ENCODE peak calls at places on chromosomes 5 and 9, in ten cellular contexts. S is foreskin keratinocyte, H is tibial nerve, M is upper lobe of left lung, W is lung, D is spleen, G is left ventricle myocardium inferior, O is right atrium auricular region, B is endodermal cell, A is AG04450. T is an unnamed sample.
A peak's percentile ranks its signal among the peaks of the same experiment; 100 is the strongest.

GRCh38 chr9:84669293-84670105 is at the start of gene NTRK2:
- DNase-seq in S (peak; percentile 59), H (peak; percentile 35), M (no peak), W (no peak), D (peak; percentile 75), G (peak; percentile 36), O (no peak), B (peak; percentile 82), A (no peak), T (no peak)

GRCh38 chr9:100131875-100132430 is 32.9 kb downstream of the INVS start:
- DNase-seq in S (no peak), H (no peak), M (no peak), W (no peak), D (no peak), G (no peak), O (no peak), B (no peak), A (no peak), T (no peak)

GRCh38 chr5:7754997-7755596 is 95.8 kb downstream of the CFAP90 start:
- DNase-seq in S (peak; percentile 17), H (no peak), M (peak; percentile 74), W (peak; percentile 52), D (no peak), G (no peak), O (no peak), B (peak; percentile 93), A (no peak), T (no peak)

GRCh38 chr9:97406620-97407177 is 5.2 kb upstream of the TDRD7 start:
- DNase-seq in S (no peak), H (no peak), M (no peak), W (no peak), D (no peak), G (no peak), O (no peak), B (no peak), A (no peak), T (no peak)

GRCh38 chr9:123834218-123834906 is 95.6 kb downstream of the DENND1A start:
- DNase-seq in S (no peak), H (no peak), M (no peak), W (no peak), D (no peak), G (no peak), O (no peak), B (no peak), A (no peak), T (no peak)

GRCh38 chr9:19199012-19199411 is 31.5 kb upstream of the DENND4C start:
- DNase-seq in S (no peak), H (no peak), M (no peak), W (no peak), D (no peak), G (no peak), O (no peak), B (no peak), A (no peak), T (no peak)

GRCh38 chr5:69078921-69079537 is 14.8 kb upstream of the SLC30A5 start:
- DNase-seq in S (peak; percentile 36), H (no peak), M (no peak), W (no peak), D (no peak), G (no peak), O (no peak), B (no peak), A (no peak), T (no peak)

GRCh38 chr9:112283854-112284253 is 49.6 kb downstream of the PTBP3 start:
- DNase-seq in S (no peak), H (no peak), M (no peak), W (no peak), D (no peak), G (no peak), O (no peak), B (no peak), A (no peak), T (no peak)

GRCh38 chr5:148687871-148688270 is 33.5 kb upstream of the HTR4 start:
- DNase-seq in S (no peak), H (no peak), M (no peak), W (no peak), D (no peak), G (no peak), O (no peak), B (no peak), A (no peak), T (no peak)

GRCh38 chr5:148688787-148689186 is 34.5 kb upstream of the HTR4 start:
- DNase-seq in S (no peak), H (no peak), M (no peak), W (no peak), D (no peak), G (no peak), O (no peak), B (no peak), A (no peak), T (no peak)

GRCh38 chr5:148684528-148684927 is 30.2 kb upstream of the HTR4 start:
- DNase-seq in S (peak; percentile 57), H (no peak), M (no peak), W (no peak), D (no peak), G (no peak), O (no peak), B (no peak), A (no peak), T (no peak)

GRCh38 chr5:148685520-148686134 is 31.3 kb upstream of the HTR4 start:
- DNase-seq in S (no peak), H (no peak), M (no peak), W (no peak), D (no peak), G (no peak), O (no peak), B (no peak), A (no peak), T (no peak)

DNA sequence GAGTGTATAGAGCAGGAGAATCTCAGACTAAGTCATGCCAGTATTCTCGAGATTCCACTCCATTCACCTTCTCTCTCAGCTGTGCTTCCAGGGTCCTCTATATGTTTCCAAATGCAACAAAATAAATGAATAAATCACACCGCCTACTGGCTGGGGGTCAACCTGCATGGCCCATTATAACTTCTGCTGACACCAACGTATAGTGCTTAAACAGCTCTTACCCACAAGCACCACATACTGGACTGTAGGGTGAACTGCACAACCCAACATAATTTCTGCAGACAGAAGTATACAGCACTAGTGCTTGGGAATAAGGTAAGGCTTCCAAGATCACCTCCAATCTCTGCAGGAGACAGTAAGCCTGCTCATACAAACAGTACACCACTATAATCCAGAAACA is 33.1 kb upstream of the HTR4 start:
- DNase-seq in S (peak; percentile 50), H (no peak), M (no peak), W (no peak), D (no peak), G (no peak), O (no peak), B (peak; percentile 81), A (no peak), T (no peak)
- H3K27ac ChIP-seq in S (no peak overlapping the region), H (no peak overlapping the region), M (no peak overlapping the region), W (no peak overlapping the region), D (no peak overlapping the region), G (no peak overlapping the region), O (no peak overlapping the region), B (no peak overlapping the region), A (no peak overlapping the region), T (no peak overlapping the region)

DNA sequence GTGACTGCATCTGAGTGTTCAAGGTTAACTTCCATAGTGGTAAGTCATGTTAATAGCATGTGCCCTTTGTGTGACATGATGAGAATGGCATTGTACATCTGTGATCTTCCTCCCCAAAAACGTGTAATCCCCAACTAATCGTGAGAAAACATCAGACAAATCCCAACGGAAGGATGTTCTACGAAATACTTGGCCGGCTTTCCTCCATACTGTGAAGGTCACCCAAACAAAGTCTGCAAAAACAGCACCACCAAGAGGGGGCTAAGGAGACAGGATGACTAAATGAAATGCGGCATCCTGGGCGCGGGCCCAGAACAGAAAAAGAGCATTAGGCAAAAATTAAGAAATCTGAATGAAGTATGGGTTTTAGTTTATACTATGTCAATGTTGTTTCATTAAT is 81.8 kb downstream of the MED10 start:
- DNase-seq in S (no peak), H (no peak), M (no peak), W (no peak), D (no peak), G (no peak), O (no peak), B (no peak), A (no peak), T (no peak)
- TF ChIP-seq CTCF in S (no peak), H (no peak), M (no peak), W (no peak), D (no peak), G (no peak), O (no peak), B (peak; percentile 24), A (no peak), T (no peak)

GRCh38 chr5:127515693-127516440 is 1.6 kb upstream of the PRRC1 start:
- DNase-seq in S (no peak), H (no peak), M (no peak), W (no peak), D (no peak), G (no peak), O (no peak), B (no peak), A (no peak), T (no peak)

GRCh38 chr5:127519527-127519926 is 2.1 kb downstream of the PRRC1 start:
- DNase-seq in S (no peak), H (no peak), M (no peak), W (no peak), D (no peak), G (no peak), O (no peak), B (no peak), A (no peak), T (no peak)

GRCh38 chr5:127518319-127518621 is 830 bp downstream of the PRRC1 start:
- DNase-seq in S (no peak), H (no peak), M (no peak), W (no peak), D (no peak), G (no peak), O (no peak), B (no peak), A (no peak), T (no peak)

GRCh38 chr5:127517480-127518318 is at the start of gene PRRC1:
- DNase-seq in S (peak; percentile 67), H (peak; percentile 53), M (peak; percentile 86), W (peak; percentile 79), D (peak; percentile 95), G (peak; percentile 81), O (peak; percentile 72), B (peak; percentile 93), A (peak; percentile 38), T (peak; percentile 87)

DNA sequence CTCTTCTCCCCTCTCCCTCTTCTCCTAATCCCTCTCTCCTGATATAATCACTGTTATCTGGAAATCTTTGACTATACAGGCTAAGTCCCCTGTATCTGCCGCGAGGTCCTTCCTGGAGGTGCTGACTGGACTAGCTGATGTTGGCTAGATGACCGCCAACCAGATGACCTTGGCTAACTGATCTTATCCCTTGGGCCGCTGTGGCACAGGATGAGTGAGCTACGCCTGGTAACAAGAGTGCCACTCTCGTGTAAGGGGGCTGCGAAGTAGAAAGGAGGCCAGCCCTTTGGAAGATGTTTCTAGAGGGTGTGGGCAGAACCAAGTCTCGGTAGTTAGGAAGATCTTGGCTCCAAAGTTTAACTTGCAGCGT is 345 bp upstream of the PRRC1 start:
- DNase-seq in S (peak; percentile 29), H (no peak), M (no peak), W (no peak), D (no peak), G (peak; percentile 17), O (no peak), B (no peak), A (no peak), T (no peak)
- H3K27ac ChIP-seq in S (no peak overlapping the region), H (peak overlapping the region; percentile 62), M (peak overlapping the region; percentile 88), W (peak overlapping the region; percentile 58), D (peak overlapping the region; percentile 49), G (peak overlapping the region; percentile 79), O (no peak overlapping the region), B (no peak overlapping the region), A (peak overlapping the region; percentile 31), T (peak overlapping the region; percentile 62)

GRCh38 chr9:137067860-137068538 is 2.4 kb downstream of the SAPCD2 start:
- DNase-seq in S (peak; percentile 54), H (peak; percentile 55), M (peak; percentile 83), W (peak; percentile 84), D (peak; percentile 95), G (peak; percentile 77), O (peak; percentile 77), B (peak; percentile 94), A (no peak), T (no peak)
- TF ChIP-seq CTCF in S (peak; percentile 81), H (peak; percentile 82), M (peak; percentile 88), W (peak; percentile 79), D (peak; percentile 94), G (peak; percentile 86), O (peak; percentile 77), B (peak; percentile 77), A (peak; percentile 86), T (peak; percentile 83)

T was measured in RWPE2.